ENCODE peak calls at places on chromosomes 6 and 20, in eight cellular contexts. E is Panc1, P is tibial artery, F is GM23338, G is OCI-LY7, I is PC-3, U is DND-41, Y is left lung. K is an unnamed sample.

GRCh38 chr6:15246217-15247211 is 645 bp downstream of the JARID2 start:
- DNase-seq in E (no peak), P (no peak), F (no peak), G (no peak), I (no peak), U (peak), Y (no peak), K (no peak)

GRCh38 chr6:26223213-26223612 is 136.0 kb downstream of the HFE start:
- DNase-seq in E (no peak), P (no peak), F (no peak), G (no peak), I (peak), U (peak), Y (no peak), K (no peak)

GRCh38 chr6:63380265-63380664 is 60.5 kb upstream of the LGSN start:
- DNase-seq in E (no peak), P (no peak), F (no peak), G (no peak), I (no peak), U (no peak), Y (no peak), K (no peak)

GRCh38 chr6:71238351-71238750 is 50.3 kb upstream of the OGFRL1 start:
- DNase-seq in E (no peak), P (no peak), F (no peak), G (no peak), I (no peak), U (no peak), Y (no peak), K (no peak)

GRCh38 chr20:59042151-59042795 is at the start of gene PRELID3B:
- DNase-seq in E (no peak), P (peak), F (peak), G (peak), I (peak), U (peak), Y (no peak), K (no peak)

GRCh38 chr20:41245086-41245707 is 72.3 kb downstream of the ZHX3 start:
- DNase-seq in E (no peak), P (no peak), F (peak), G (no peak), I (no peak), U (no peak), Y (no peak), K (no peak)

GRCh38 chr20:48039514-48039913 is 254.2 kb upstream of the SULF2 start:
- DNase-seq in E (no peak), P (no peak), F (no peak), G (no peak), I (no peak), U (no peak), Y (no peak), K (no peak)

GRCh38 chr6:76004202-76004601 is 68.3 kb downstream of the IMPG1 start:
- DNase-seq in E (no peak), P (no peak), F (no peak), G (no peak), I (no peak), U (no peak), Y (no peak), K (no peak)

GRCh38 chr6:97195117-97195516 is 87.9 kb downstream of the MMS22L start:
- DNase-seq in E (no peak), P (no peak), F (no peak), G (no peak), I (no peak), U (no peak), Y (no peak), K (no peak)

GRCh38 chr6:23713211-23713610 is 412.8 kb upstream of the NRSN1 start:
- DNase-seq in E (no peak), P (no peak), F (no peak), G (no peak), I (no peak), U (no peak), Y (no peak), K (no peak)
- TF ChIP-seq CTCF in E (no peak), P (no peak), F (no peak), G (no peak), I (no peak), U (no peak), Y (no peak), K (no peak)

DNA sequence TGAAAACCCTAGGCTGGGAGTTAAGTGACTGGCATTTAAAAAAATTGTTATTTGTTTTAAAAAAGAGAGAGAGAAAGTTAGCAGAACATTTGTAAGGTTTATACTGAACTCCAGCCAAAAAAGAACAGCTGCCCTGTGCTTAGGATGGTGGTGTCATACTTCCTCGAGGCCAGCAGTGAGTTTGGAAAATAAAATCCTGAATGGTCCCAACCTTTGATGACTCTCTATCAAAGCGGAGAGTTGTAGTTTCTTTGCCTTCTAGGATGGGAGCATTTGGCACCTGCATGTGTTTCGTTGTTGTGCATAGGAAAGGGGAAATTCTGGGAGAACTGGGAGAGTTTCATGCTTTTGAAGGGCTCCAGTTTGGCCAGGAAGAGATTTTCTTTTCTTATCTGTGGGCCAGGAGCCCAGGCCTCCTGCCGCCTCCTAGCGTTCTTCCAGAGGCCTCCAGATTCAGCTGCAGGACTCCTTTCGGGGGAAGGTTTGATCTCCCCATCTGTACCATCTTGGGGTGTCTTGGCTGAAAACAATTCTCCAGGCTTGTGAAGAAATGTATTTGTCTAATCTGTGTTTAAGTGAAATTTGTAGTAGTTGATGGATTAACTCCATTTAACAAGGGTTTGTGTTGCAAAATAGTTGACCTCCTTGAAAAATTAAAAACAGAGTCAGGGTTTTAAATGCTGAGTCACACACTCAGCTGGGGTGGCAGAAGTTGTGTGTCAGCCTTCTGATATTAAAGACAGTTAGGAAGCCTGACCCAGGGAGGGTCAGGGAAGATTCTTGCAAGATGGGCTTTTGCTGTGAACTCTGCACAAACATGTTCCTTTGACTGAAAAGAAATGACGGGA is 63.4 kb downstream of the TXNDC5 start:
- DNase-seq in E (no peak), P (no peak), F (peak), G (no peak), I (no peak), U (no peak), Y (no peak), K (no peak)
- TF ChIP-seq CTCF in E (no peak), P (peak), F (peak), G (no peak), I (no peak), U (no peak), Y (no peak), K (no peak)

GRCh38 chr6:157666721-157667120 is 156.3 kb upstream of the SNX9 start:
- DNase-seq in E (no peak), P (no peak), F (no peak), G (no peak), I (no peak), U (no peak), Y (no peak), K (no peak)

GRCh38 chr6:157665172-157665571 is 157.9 kb upstream of the SNX9 start:
- DNase-seq in E (no peak), P (no peak), F (no peak), G (no peak), I (no peak), U (no peak), Y (no peak), K (no peak)

GRCh38 chr6:157668690-157669089 is 154.4 kb upstream of the SNX9 start:
- DNase-seq in E (no peak), P (no peak), F (no peak), G (no peak), I (no peak), U (no peak), Y (no peak), K (no peak)

GRCh38 chr6:157668034-157668401 is 155.0 kb upstream of the SNX9 start:
- DNase-seq in E (no peak), P (no peak), F (no peak), G (no peak), I (no peak), U (no peak), Y (no peak), K (no peak)

GRCh38 chr6:157667211-157668033 is 155.6 kb upstream of the SNX9 start:
- DNase-seq in E (peak), P (peak), F (peak), G (peak), I (peak), U (peak), Y (no peak), K (no peak)
- TF ChIP-seq CTCF in E (peak), P (peak), F (peak), G (peak), I (peak), U (peak), Y (peak), K (peak)

GRCh38 chr6:30828027-30828962 is 56.0 kb upstream of the DDR1 start:
- DNase-seq in E (no peak), P (peak), F (peak), G (peak), I (peak), U (peak), Y (peak), K (peak)

GRCh38 chr6:30830438-30830837 is 53.9 kb upstream of the DDR1 start:
- DNase-seq in E (no peak), P (no peak), F (no peak), G (peak), I (no peak), U (peak), Y (peak), K (no peak)

GRCh38 chr6:30826961-30827342 is 57.4 kb upstream of the DDR1 start:
- DNase-seq in E (no peak), P (no peak), F (no peak), G (no peak), I (peak), U (peak), Y (peak), K (no peak)

GRCh38 chr6:30829016-30829415 is 55.3 kb upstream of the DDR1 start:
- DNase-seq in E (no peak), P (no peak), F (no peak), G (no peak), I (no peak), U (peak), Y (peak), K (no peak)

GRCh38 chr6:30829639-30830250 is 54.6 kb upstream of the DDR1 start:
- DNase-seq in E (no peak), P (no peak), F (peak), G (no peak), I (peak), U (peak), Y (peak), K (no peak)
- TF ChIP-seq CTCF in E (peak), P (no peak), F (peak), G (peak), I (peak), U (peak), Y (no peak), K (no peak)

DNA sequence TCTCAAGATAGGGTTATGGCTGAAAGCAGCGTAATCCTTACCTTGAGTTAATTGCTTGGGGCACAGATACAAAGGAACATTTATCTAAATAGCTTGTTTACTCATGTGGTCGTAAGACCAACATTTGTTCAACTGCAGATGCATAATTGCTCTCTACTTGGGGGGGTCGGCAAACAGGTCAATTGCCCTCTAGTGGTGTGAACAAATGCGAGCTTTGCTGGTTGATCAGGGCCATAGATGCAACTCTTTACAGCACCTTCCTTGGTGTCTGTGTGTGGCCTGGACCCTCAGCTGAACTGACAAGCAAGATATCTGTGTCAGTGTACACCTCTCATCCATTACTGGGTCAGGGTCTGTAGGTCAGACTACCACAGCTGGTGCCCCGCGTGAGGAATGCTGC is 24.1 kb downstream of the HLA-DPA1 start:
- DNase-seq in E (no peak), P (no peak), F (peak), G (peak), I (no peak), U (no peak), Y (no peak), K (no peak)
- TF ChIP-seq CTCF in E (peak), P (no peak), F (peak), G (peak), I (peak), U (peak), Y (no peak), K (no peak)

GRCh38 chr6:100078509-100078908 is 84.5 kb upstream of the MCHR2 start:
- DNase-seq in E (no peak), P (no peak), F (peak), G (peak), I (peak), U (peak), Y (no peak), K (no peak)
- TF ChIP-seq CTCF in E (peak), P (no peak), F (peak), G (peak), I (peak), U (peak), Y (no peak), K (no peak)

GRCh38 chr6:159852877-159853276 is 37.9 kb upstream of the MAS1 start:
- DNase-seq in E (no peak), P (no peak), F (peak), G (peak), I (peak), U (peak), Y (no peak), K (no peak)
- TF ChIP-seq CTCF in E (peak), P (peak), F (peak), G (peak), I (peak), U (peak), Y (peak), K (no peak)

DNA sequence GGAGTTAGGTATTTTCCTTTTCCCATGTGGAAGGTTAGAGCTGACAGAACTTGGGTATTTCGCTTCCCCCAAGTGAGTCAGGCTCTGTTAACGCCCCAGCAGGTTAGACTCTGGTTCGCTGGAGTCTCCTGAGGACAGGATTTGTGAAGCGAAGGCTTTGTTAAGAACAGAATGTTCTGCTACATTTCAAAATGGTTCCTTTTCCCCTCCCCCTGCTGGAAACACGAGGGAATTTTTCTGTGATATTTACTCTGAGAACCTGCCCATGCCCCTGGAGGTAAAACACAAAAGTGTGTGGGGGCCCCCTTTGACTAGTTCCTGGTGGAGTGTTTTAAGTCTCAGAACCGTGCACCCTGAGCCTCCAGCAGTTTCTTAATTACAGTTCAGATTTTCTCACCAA is 731.4 kb upstream of the CITED2 start:
- DNase-seq in E (peak), P (no peak), F (peak), G (no peak), I (peak), U (no peak), Y (no peak), K (no peak)
- TF ChIP-seq CTCF in E (peak), P (peak), F (no peak), G (peak), I (peak), U (no peak), Y (no peak), K (peak)

GRCh38 chr6:158593670-158594069 is 33.8 kb downstream of the TMEM181 start:
- DNase-seq in E (no peak), P (no peak), F (no peak), G (no peak), I (no peak), U (no peak), Y (no peak), K (no peak)

GRCh38 chr6:158591134-158591809 is 31.4 kb downstream of the TMEM181 start:
- DNase-seq in E (no peak), P (no peak), F (no peak), G (no peak), I (no peak), U (no peak), Y (no peak), K (no peak)

GRCh38 chr6:158596861-158597260 is 37.0 kb downstream of the TMEM181 start:
- DNase-seq in E (no peak), P (no peak), F (no peak), G (no peak), I (no peak), U (no peak), Y (no peak), K (no peak)

GRCh38 chr6:158597565-158597964 is 37.7 kb downstream of the TMEM181 start:
- DNase-seq in E (no peak), P (no peak), F (no peak), G (no peak), I (no peak), U (no peak), Y (no peak), K (no peak)

GRCh38 chr6:158595223-158595622 is 35.3 kb downstream of the TMEM181 start:
- DNase-seq in E (no peak), P (no peak), F (no peak), G (peak), I (no peak), U (peak), Y (no peak), K (no peak)
- TF ChIP-seq CTCF in E (no peak), P (peak), F (no peak), G (peak), I (peak), U (peak), Y (no peak), K (peak)

GRCh38 chr20:4585758-4586157 is 136.0 kb upstream of the PRND start:
- DNase-seq in E (no peak), P (no peak), F (no peak), G (no peak), I (no peak), U (no peak), Y (no peak), K (no peak)
- TF ChIP-seq CTCF in E (no peak), P (no peak), F (no peak), G (no peak), I (no peak), U (no peak), Y (no peak), K (no peak)